ENCODE peak calls at places on chromosome 5, in six cellular contexts. One of them, this sample, is unnamed.

GRCh38 chr5:2038337-2039179 is 155.8 kb upstream of the IRX4 start:
- DNase-seq in cardiac fibroblast: peak
- DNase-seq in dorsolateral prefrontal cortex: peak
- DNase-seq in neuronal stem cell: peak
- DNase-seq in thoracic aorta: no peak
- DNase-seq in iris pigment epithelial cell: peak
- DNase-seq in this sample: peak

GRCh38 chr5:115549154-115549553 is 4.6 kb upstream of the FEM1C start:
- DNase-seq in cardiac fibroblast: peak
- DNase-seq in dorsolateral prefrontal cortex: no peak
- DNase-seq in neuronal stem cell: no peak
- DNase-seq in thoracic aorta: no peak
- DNase-seq in iris pigment epithelial cell: no peak
- DNase-seq in this sample: peak

GRCh38 chr5:33843579-33843978 is 48.2 kb downstream of the ADAMTS12 start:
- DNase-seq in cardiac fibroblast: peak
- DNase-seq in dorsolateral prefrontal cortex: no peak
- DNase-seq in neuronal stem cell: no peak
- DNase-seq in thoracic aorta: no peak
- DNase-seq in iris pigment epithelial cell: peak
- DNase-seq in this sample: peak

GRCh38 chr5:6458833-6459232 is 10.2 kb downstream of the UBE2QL1 start:
- DNase-seq in cardiac fibroblast: no peak
- DNase-seq in dorsolateral prefrontal cortex: no peak
- DNase-seq in neuronal stem cell: no peak
- DNase-seq in thoracic aorta: no peak
- DNase-seq in iris pigment epithelial cell: no peak
- DNase-seq in this sample: no peak

GRCh38 chr5:68465934-68466551 is 250.5 kb downstream of the PIK3R1 start:
- DNase-seq in cardiac fibroblast: no peak
- DNase-seq in dorsolateral prefrontal cortex: no peak
- DNase-seq in neuronal stem cell: no peak
- DNase-seq in thoracic aorta: no peak
- DNase-seq in iris pigment epithelial cell: no peak
- DNase-seq in this sample: no peak

GRCh38 chr5:124706729-124707361 is 39.6 kb downstream of the ZNF608 start:
- DNase-seq in cardiac fibroblast: peak
- DNase-seq in dorsolateral prefrontal cortex: no peak
- DNase-seq in neuronal stem cell: no peak
- DNase-seq in thoracic aorta: no peak
- DNase-seq in iris pigment epithelial cell: peak
- DNase-seq in this sample: peak

GRCh38 chr5:136028782-136029742 is at the start of gene TGFBI:
- DNase-seq in cardiac fibroblast: peak
- DNase-seq in dorsolateral prefrontal cortex: no peak
- DNase-seq in neuronal stem cell: peak
- DNase-seq in thoracic aorta: no peak
- DNase-seq in iris pigment epithelial cell: peak
- DNase-seq in this sample: peak

GRCh38 chr5:168796840-168797548 is 217.8 kb upstream of the PANK3 start:
- DNase-seq in cardiac fibroblast: no peak
- DNase-seq in dorsolateral prefrontal cortex: peak
- DNase-seq in neuronal stem cell: no peak
- DNase-seq in thoracic aorta: no peak
- DNase-seq in iris pigment epithelial cell: no peak
- DNase-seq in this sample: no peak

GRCh38 chr5:113031132-113031531 is 54.5 kb downstream of the DCP2 start:
- DNase-seq in cardiac fibroblast: no peak
- DNase-seq in dorsolateral prefrontal cortex: no peak
- DNase-seq in neuronal stem cell: no peak
- DNase-seq in thoracic aorta: no peak
- DNase-seq in iris pigment epithelial cell: no peak
- DNase-seq in this sample: no peak

GRCh38 chr5:103385722-103386121 is 127.2 kb downstream of the MACIR start:
- DNase-seq in cardiac fibroblast: no peak
- DNase-seq in dorsolateral prefrontal cortex: no peak
- DNase-seq in neuronal stem cell: no peak
- DNase-seq in thoracic aorta: no peak
- DNase-seq in iris pigment epithelial cell: no peak
- DNase-seq in this sample: no peak

GRCh38 chr5:176388003-176388340 is 426 bp downstream of the NOP16 start:
- DNase-seq in cardiac fibroblast: peak
- DNase-seq in dorsolateral prefrontal cortex: no peak
- DNase-seq in neuronal stem cell: no peak
- DNase-seq in thoracic aorta: no peak
- DNase-seq in iris pigment epithelial cell: peak
- DNase-seq in this sample: no peak

GRCh38 chr5:102498271-102499034 is at the start of gene SLCO6A1:
- DNase-seq in cardiac fibroblast: no peak
- DNase-seq in dorsolateral prefrontal cortex: no peak
- DNase-seq in neuronal stem cell: no peak
- DNase-seq in thoracic aorta: no peak
- DNase-seq in iris pigment epithelial cell: no peak
- DNase-seq in this sample: no peak